ENCODE peak calls at places on chromosomes 2 and 18, in six cellular contexts. V is A549, A is SK-N-SH, R is GM12878, X is K562, W is HepG2. F is an unnamed sample.
A peak's percentile ranks its signal among the peaks of the same experiment; 100 is the strongest.

GRCh38 chr2:20439193-20439475 is 7.7 kb upstream of the RHOB start:
- DNase-seq in X (no peak), R (no peak), W (peak; percentile 83), A (no peak), V (peak; percentile 72), F (peak; percentile 49)

GRCh38 chr2:217282531-217282930 is 422.7 kb upstream of the TNP1 start:
- DNase-seq in V (no peak), X (no peak), W (no peak), A (no peak), R (no peak), F (peak; percentile 36)

GRCh38 chr2:112141623-112142001 is 3.4 kb downstream of the FBLN7 start:
- DNase-seq in W (no peak), A (no peak), X (no peak), R (no peak), V (no peak), F (no peak)

GRCh38 chr2:219611866-219612604 is 14.4 kb downstream of the STK11IP start:
- DNase-seq in X (no peak), A (no peak), W (no peak), R (no peak), V (no peak), F (no peak)

GRCh38 chr2:59206361-59206760 is 965.2 kb upstream of the FANCL start:
- DNase-seq in W (no peak), V (no peak), R (no peak), A (no peak), X (no peak), F (no peak)

GRCh38 chr2:104872034-104872865 is 18.3 kb downstream of the POU3F3 start:
- DNase-seq in R (no peak), A (no peak), V (peak; percentile 13), W (no peak), X (no peak), F (no peak)

GRCh38 chr2:62277688-62278087 is 81.8 kb downstream of the B3GNT2 start:
- DNase-seq in V (no peak), A (no peak), X (no peak), W (no peak), R (no peak), F (no peak)

GRCh38 chr2:154699560-154699901 is 1.0 kb downstream of the KCNJ3 start:
- DNase-seq in A (no peak), W (no peak), R (no peak), V (no peak), X (no peak), F (no peak)

GRCh38 chr2:130726614-130727180 is 2.2 kb upstream of the GPR148 start:
- DNase-seq in A (no peak), W (no peak), X (no peak), V (no peak), R (no peak), F (no peak)

GRCh38 chr2:160253440-160254296 is 53.6 kb upstream of the ITGB6 start:
- DNase-seq in X (no peak), R (no peak), A (no peak), V (peak; percentile 65), W (no peak), F (peak; percentile 43)

GRCh38 chr2:160635488-160635887 is 141.9 kb upstream of the RBMS1 start:
- DNase-seq in A (no peak), R (no peak), X (no peak), V (no peak), W (no peak), F (peak; percentile 65)

GRCh38 chr2:191158179-191158578 is 7.4 kb upstream of the STAT4 start:
- DNase-seq in W (no peak), V (no peak), R (no peak), A (no peak), X (no peak), F (no peak)

GRCh38 chr2:234256516-234256915 is 206.0 kb downstream of the SPP2 start:
- DNase-seq in R (no peak), X (no peak), A (no peak), V (no peak), W (no peak), F (no peak)

GRCh38 chr2:10688921-10689807 is 611 bp downstream of the NOL10 start:
- DNase-seq in V (no peak), R (no peak), W (no peak), A (no peak), X (peak; percentile 37), F (no peak)

GRCh38 chr2:72198532-72199241 is 51.0 kb upstream of the CYP26B1 start:
- DNase-seq in V (peak; percentile 72), R (no peak), X (no peak), W (peak; percentile 34), A (no peak), F (peak; percentile 57)

GRCh38 chr2:202425036-202425435 is 48.9 kb downstream of the BMPR2 start:
- DNase-seq in X (no peak), W (no peak), V (no peak), A (no peak), R (no peak), F (no peak)

GRCh38 chr18:31513189-31513907 is 15.4 kb downstream of the DSG2 start:
- DNase-seq in W (peak; percentile 41), R (no peak), V (peak; percentile 67), A (no peak), X (no peak), F (peak; percentile 48)

GRCh38 chr2:5464657-5465056 is 227.5 kb upstream of the SOX11 start:
- DNase-seq in X (no peak), A (no peak), V (no peak), R (no peak), W (no peak), F (no peak)

GRCh38 chr18:36672437-36673344 is 156.1 kb downstream of the TPGS2 start:
- DNase-seq in V (peak; percentile 31), W (no peak), R (no peak), X (no peak), A (no peak), F (peak; percentile 67)

GRCh38 chr2:187302146-187302545 is 145.9 kb downstream of the CALCRL start:
- DNase-seq in V (no peak), R (no peak), W (no peak), X (no peak), A (no peak), F (peak; percentile 10)

GRCh38 chr2:124796647-124797437 is 771.8 kb downstream of the CNTNAP5 start:
- DNase-seq in V (no peak), R (no peak), A (no peak), W (no peak), X (no peak), F (no peak)

DNA sequence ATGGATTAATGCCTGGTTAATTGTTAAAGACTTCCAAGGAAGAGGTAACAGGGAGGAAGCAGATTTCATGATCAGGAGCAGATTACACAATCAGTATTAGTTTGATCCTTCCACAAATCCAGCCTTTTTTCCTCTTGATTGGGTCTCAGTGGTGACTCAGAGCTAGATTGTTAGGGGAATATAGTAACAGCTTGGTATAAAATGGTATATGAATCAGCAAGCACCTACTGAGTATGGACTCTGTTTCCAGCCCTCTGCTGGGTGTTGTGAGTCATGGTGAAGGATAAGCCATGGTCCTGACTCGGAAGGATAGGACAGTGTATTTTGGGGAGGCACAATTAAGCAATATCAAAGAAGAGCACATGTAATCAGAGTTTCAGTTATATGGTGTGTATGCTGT is 272.4 kb upstream of the DPP10 start:
- DNase-seq in R (no peak), V (no peak), W (no peak), X (no peak), A (no peak), F (no peak)
- TF ChIP-seq SMC3 in R (no peak), V (no peak), W (no peak), X (no peak), A (no peak), F (no peak)

DNA sequence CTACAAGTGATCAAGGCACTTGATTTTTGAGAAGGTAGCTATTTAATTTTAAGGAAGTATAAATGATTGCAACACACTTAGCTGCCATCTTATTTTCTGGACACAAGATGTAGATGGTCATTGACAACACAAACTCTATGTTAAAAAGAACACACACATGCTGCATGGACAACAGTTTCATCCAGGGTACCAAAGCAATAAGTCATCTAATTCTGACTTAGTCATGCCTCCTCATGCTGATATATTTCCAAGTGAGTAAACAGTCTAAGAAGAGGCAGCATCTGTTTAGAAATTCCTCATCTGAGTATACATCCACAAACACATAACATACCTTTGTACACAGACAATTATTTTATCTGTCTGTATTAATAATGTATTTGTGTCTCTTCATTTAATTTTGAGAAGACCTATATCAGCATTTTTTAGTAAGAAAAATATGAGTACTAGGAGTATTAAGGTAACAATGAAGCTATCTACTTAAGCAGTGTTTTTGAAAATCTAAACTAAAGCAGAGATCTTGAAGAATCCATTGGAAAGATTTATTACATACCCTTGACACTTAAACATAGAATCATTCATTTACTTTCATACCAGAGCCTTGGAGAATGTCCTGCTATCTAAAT is 84.9 kb downstream of the SCN1A start:
- DNase-seq in V (no peak), W (no peak), A (no peak), R (no peak), X (no peak), F (peak; percentile 17)
- TF ChIP-seq SMC3 in V (no peak), W (no peak), A (no peak), R (no peak), X (no peak), F (no peak)

GRCh38 chr2:134372611-134373131 is 118.8 kb downstream of the MGAT5 start:
- DNase-seq in W (no peak), X (no peak), R (no peak), A (no peak), V (no peak), F (peak; percentile 94)

GRCh38 chr2:134379722-134380121 is 125.8 kb downstream of the MGAT5 start:
- DNase-seq in R (no peak), A (no peak), X (no peak), V (no peak), W (no peak), F (no peak)

GRCh38 chr2:134379293-134379692 is 125.4 kb downstream of the MGAT5 start:
- DNase-seq in V (no peak), W (no peak), A (no peak), R (no peak), X (no peak), F (peak; percentile 73)

GRCh38 chr2:134377730-134378129 is 123.9 kb downstream of the MGAT5 start:
- DNase-seq in V (no peak), W (no peak), X (no peak), R (no peak), A (no peak), F (no peak)

GRCh38 chr2:134375935-134376334 is 122.1 kb downstream of the MGAT5 start:
- DNase-seq in V (peak; percentile 23), X (no peak), R (no peak), W (peak; percentile 75), A (peak; percentile 23), F (peak; percentile 75)
- TF ChIP-seq SMC3 in V (peak; percentile 20), X (no peak), R (no peak), W (peak; percentile 95), A (peak; percentile 53), F (peak; percentile 49)

DNA sequence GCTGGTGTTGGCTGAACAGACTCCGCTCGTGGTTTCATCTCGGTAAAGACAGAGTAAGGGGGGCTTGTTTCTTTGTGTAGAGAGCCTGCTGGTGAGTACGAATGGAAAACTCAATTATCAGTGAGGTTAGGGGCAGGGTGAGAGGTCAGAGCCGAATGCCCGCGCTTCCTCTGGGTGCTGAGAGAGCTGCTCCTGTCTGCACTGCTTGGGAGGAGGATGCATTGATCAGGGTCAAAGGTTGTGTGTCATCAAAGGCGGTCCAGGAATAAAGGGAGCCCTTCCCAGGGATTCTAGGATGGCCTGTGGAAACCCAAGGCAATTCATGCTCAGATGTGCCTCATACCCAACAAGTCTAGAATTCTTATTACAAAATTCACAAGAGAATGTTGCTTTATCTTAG is 143.9 kb downstream of the MYCN start:
- DNase-seq in A (no peak), R (no peak), W (no peak), V (no peak), X (no peak), F (no peak)
- TF ChIP-seq SMC3 in A (no peak), R (no peak), W (no peak), V (no peak), X (no peak), F (no peak)

GRCh38 chr2:231696004-231696367 is 12.3 kb upstream of the PTMA start:
- DNase-seq in W (no peak), X (no peak), V (no peak), R (no peak), A (no peak), F (peak; percentile 39)
- TF ChIP-seq SMC3 in W (no peak), X (no peak), V (no peak), R (no peak), A (no peak), F (no peak)